ENCODE peak calls at places on chromosome 2, in nine cellular contexts. Z is A549, A is uterus, P is WTC11, N is H1, Y is Peyer's patch, D is PC-3, G is brain microvascular endothelial cell, S is B cell. X is an unnamed sample.

GRCh38 chr2:223779877-223780276 is 57.5 kb downstream of the AP1S3 start:
- DNase-seq in N (peak; percentile 17), S (peak; percentile 72), A (no peak), Z (peak; percentile 50), D (peak; percentile 84), G (peak; percentile 55), P (peak; percentile 64), Y (no peak), X (peak; percentile 67)

GRCh38 chr2:11044201-11044600 is 111.1 kb upstream of the SLC66A3 start:
- DNase-seq in P (no peak), S (no peak), Z (no peak), G (no peak), A (no peak), Y (no peak), D (no peak), N (no peak), X (no peak)

GRCh38 chr2:105919191-105919811 is 174.6 kb downstream of the NCK2 start:
- DNase-seq in Z (no peak), D (peak; percentile 86), S (no peak), Y (no peak), A (no peak), G (no peak), P (no peak), N (no peak), X (no peak)

GRCh38 chr2:219247678-219248642 is 2.7 kb downstream of the STK16 start:
- DNase-seq in Y (no peak), G (no peak), D (no peak), Z (no peak), S (peak; percentile 46), P (no peak), N (no peak), A (no peak), X (no peak)

GRCh38 chr2:67137699-67138098 is 259.4 kb upstream of the ETAA1 start:
- DNase-seq in D (peak; percentile 51), S (no peak), Z (no peak), A (no peak), P (no peak), G (no peak), Y (no peak), N (no peak), X (no peak)

GRCh38 chr2:112679484-112679883 is 33.7 kb downstream of the SLC20A1 start:
- DNase-seq in N (no peak), Z (no peak), S (no peak), G (no peak), P (no peak), A (no peak), D (peak; percentile 62), Y (no peak), X (no peak)

GRCh38 chr2:25251032-25251460 is 82.7 kb upstream of the POMC start:
- DNase-seq in N (no peak), A (no peak), S (peak; percentile 51), P (no peak), D (no peak), Y (no peak), Z (no peak), G (peak; percentile 2), X (peak; percentile 74)

GRCh38 chr2:100852999-100853908 is 33.3 kb downstream of the NPAS2 start:
- DNase-seq in Y (no peak), Z (no peak), A (no peak), S (no peak), N (no peak), P (peak; percentile 34), G (no peak), D (peak; percentile 34), X (no peak)

GRCh38 chr2:198697218-198697617 is 760.5 kb downstream of the SATB2 start:
- DNase-seq in S (no peak), G (no peak), Y (no peak), D (no peak), Z (no peak), N (no peak), P (no peak), A (no peak), X (no peak)

GRCh38 chr2:43225788-43226557 is 433 bp downstream of the ZFP36L2 start:
- DNase-seq in N (no peak), S (peak; percentile 85), Y (peak; percentile 86), Z (peak; percentile 65), G (peak; percentile 41), A (peak; percentile 73), D (peak; percentile 41), P (no peak), X (peak; percentile 92)

GRCh38 chr2:167140767-167141166 is 252.5 kb downstream of the XIRP2 start:
- DNase-seq in P (no peak), A (no peak), G (peak; percentile 99), Z (no peak), N (peak; percentile 2), Y (no peak), S (no peak), D (peak; percentile 99), X (no peak)

GRCh38 chr2:11498543-11499034 is 32.6 kb upstream of the E2F6 start:
- DNase-seq in P (no peak), G (no peak), S (no peak), Z (no peak), N (no peak), A (peak; percentile 50), D (peak; percentile 37), Y (no peak), X (peak; percentile 69)

DNA sequence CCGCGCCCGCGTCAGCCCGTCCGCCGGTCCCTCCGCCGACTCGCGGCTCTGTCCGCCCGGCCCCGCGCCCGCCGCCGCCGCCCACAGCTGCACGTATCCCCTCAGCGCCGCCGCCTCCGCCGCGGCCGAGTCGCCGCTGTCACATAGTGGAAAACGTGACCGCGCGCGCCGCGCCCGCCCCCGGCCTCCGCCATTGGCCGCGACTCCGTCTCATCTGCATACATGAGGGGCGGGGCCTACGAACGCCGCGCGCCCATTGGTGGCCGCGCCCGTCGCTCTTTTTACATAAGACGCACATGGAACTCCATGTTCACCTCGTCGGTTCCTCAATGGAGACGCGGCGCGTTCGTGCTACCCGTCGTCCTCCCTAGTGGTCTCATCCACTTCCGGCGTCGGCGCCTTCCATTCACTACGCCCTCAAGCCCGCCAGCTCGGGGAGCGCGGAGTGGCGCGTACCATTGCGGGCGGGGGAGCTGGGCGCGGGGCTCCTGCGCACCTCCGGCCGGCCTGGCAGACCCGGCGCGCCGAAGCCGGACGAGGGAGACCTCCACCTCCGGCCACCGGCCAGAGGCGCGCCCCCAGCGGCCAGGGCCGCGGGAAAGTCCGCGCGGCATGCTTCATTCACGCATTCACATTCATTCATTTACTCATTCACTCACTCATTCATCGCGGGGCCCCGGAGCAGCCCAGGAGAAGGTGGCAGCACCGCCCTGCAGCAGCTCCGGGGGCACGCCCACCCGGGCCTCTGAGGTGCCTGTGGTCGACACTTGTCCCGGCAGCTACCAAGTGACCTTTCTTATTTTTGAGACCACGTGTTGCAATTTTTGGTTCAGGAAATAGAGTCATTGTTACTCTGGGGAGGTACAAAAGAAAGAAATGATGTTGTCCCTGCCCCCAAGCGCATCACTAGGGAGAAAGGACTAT is 502 bp upstream of the PER2 start:
- DNase-seq in Y (peak; percentile 98), Z (peak; percentile 76), N (peak; percentile 98), P (peak; percentile 99), G (peak; percentile 99), S (peak; percentile 99), D (peak; percentile 98), A (peak; percentile 99), X (peak; percentile 99)
- TF ChIP-seq CTCF in Y (peak; percentile 34), Z (peak; percentile 37), N (peak; percentile 35), P (no peak), G (peak; percentile 38), S (peak; percentile 25), D (peak; percentile 37), A (peak; percentile 54), X (peak; percentile 27)

GRCh38 chr2:54040250-54040649 is 69.5 kb upstream of the PSME4 start:
- DNase-seq in A (no peak), D (no peak), P (no peak), Z (no peak), G (no peak), N (no peak), S (no peak), Y (no peak), X (no peak)

GRCh38 chr2:54040685-54041084 is 69.9 kb upstream of the PSME4 start:
- DNase-seq in D (no peak), N (no peak), G (no peak), Z (no peak), S (no peak), Y (no peak), A (no peak), P (no peak), X (no peak)

GRCh38 chr2:54041135-54041534 is 70.3 kb upstream of the PSME4 start:
- DNase-seq in P (no peak), N (no peak), D (peak; percentile 41), A (no peak), Z (no peak), S (no peak), Y (no peak), G (no peak), X (no peak)

GRCh38 chr2:54042341-54042740 is 71.5 kb upstream of the PSME4 start:
- DNase-seq in Y (no peak), P (no peak), N (no peak), Z (no peak), D (no peak), S (no peak), G (no peak), A (no peak), X (no peak)

GRCh38 chr2:54038835-54039234 is 68.0 kb upstream of the PSME4 start:
- DNase-seq in A (no peak), S (no peak), G (no peak), Y (no peak), D (peak; percentile 42), N (no peak), P (no peak), Z (no peak), X (no peak)
- TF ChIP-seq CTCF in A (no peak), S (no peak), G (no peak), Y (no peak), D (no peak), N (no peak), P (no peak), Z (no peak), X (no peak)

GRCh38 chr2:125654226-125654625 is 1001.7 kb upstream of the GYPC start:
- DNase-seq in Z (no peak), S (no peak), G (no peak), D (no peak), Y (no peak), A (no peak), N (no peak), P (no peak), X (no peak)

GRCh38 chr2:125656190-125656589 is 999.8 kb upstream of the GYPC start:
- DNase-seq in S (no peak), Z (no peak), A (no peak), D (no peak), P (no peak), N (no peak), Y (no peak), G (no peak), X (no peak)

DNA sequence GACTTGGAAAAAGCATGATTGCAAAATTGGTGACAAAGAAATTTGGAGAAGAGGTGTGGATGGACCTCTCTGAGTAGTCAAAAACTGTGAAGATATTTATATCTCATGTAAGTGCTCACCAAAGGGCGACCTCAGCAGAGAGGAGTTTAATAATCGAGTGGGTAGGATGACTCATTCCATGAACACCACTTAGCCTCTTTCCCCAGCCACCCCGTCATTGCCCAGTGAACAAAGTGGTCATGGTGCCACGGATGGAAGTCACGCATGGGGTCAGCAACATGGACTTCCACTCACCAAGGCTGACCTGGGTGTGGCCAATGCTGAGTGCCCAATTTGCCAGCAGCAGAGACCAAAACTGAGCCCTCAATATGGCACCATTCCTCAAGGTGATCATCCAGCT is 997.4 kb upstream of the GYPC start:
- DNase-seq in A (no peak), P (no peak), Z (no peak), G (no peak), D (no peak), S (no peak), Y (no peak), N (no peak), X (no peak)
- TF ChIP-seq CTCF in A (no peak), P (no peak), Z (no peak), G (no peak), D (no peak), S (no peak), Y (no peak), N (no peak), X (no peak)

GRCh38 chr2:241481687-241482086 is 26.7 kb downstream of the STK25 start:
- DNase-seq in A (no peak), G (no peak), S (no peak), N (no peak), Z (no peak), D (no peak), Y (no peak), P (no peak), X (no peak)
- TF ChIP-seq CTCF in A (no peak), G (no peak), S (no peak), N (peak; percentile 31), Z (no peak), D (no peak), Y (no peak), P (no peak), X (peak; percentile 10)